ENCODE peak calls at places on chromosomes 4 and X, in ten cellular contexts. S is spleen; B is endothelial cell; Q is SW 1271; P is T-helper 17 cell; T is esophagus muscularis mucosa; N is EL; X is lung microvascular endothelial cell; I is fibroblast of mammary gland; E is stimulated activated CD8-positive, alpha-beta memory T cell treated with anti-CD3 and anti-CD28 coated beads, Interleukin-4, amount 100 ng/mL, for 4 hours. U is an unnamed sample.

GRCh38 chr4:67456577-67457196 is 88.6 kb downstream of the CENPC start:
- DNase-seq in B (no peak), S (no peak), Q (no peak), E (no peak), P (no peak), I (no peak), T (no peak), N (no peak), X (no peak), U (no peak)

GRCh38 chr4:101236097-101236496 is 111.2 kb downstream of the PPP3CA start:
- DNase-seq in N (no peak), Q (no peak), P (no peak), S (no peak), T (no peak), E (no peak), X (no peak), B (no peak), I (no peak), U (no peak)

GRCh38 chrX:121163443-121163842 is 116.0 kb downstream of the GLUD2 start:
- DNase-seq in S (no peak), E (no peak), I (no peak), B (no peak), X (no peak), N (no peak), P (no peak), Q (no peak), T (no peak), U (no peak)

GRCh38 chr4:37453004-37453360 is 208.4 kb downstream of the NWD2 start:
- DNase-seq in B (peak), X (peak), S (no peak), P (no peak), T (no peak), N (peak), Q (peak), I (peak), E (no peak), U (peak)

GRCh38 chrX:34521563-34521962 is 135.5 kb downstream of the TMEM47 start:
- DNase-seq in B (no peak), I (peak), Q (no peak), T (no peak), X (peak), E (no peak), P (no peak), N (peak), S (no peak), U (no peak)

GRCh38 chrX:44244008-44244407 is 99.5 kb downstream of the EFHC2 start:
- DNase-seq in S (no peak), B (no peak), Q (peak), T (no peak), X (peak), N (peak), P (no peak), I (peak), E (no peak), U (peak)

GRCh38 chr4:133152330-133152791 is 3.3 kb downstream of the PCDH10 start:
- DNase-seq in X (no peak), S (no peak), B (peak), I (no peak), P (no peak), E (no peak), N (peak), Q (no peak), T (no peak), U (peak)

GRCh38 chrX:135973025-135973547 is 702 bp downstream of the MMGT1 start:
- DNase-seq in B (no peak), E (no peak), P (no peak), N (peak), Q (peak), X (peak), I (peak), S (no peak), T (no peak), U (no peak)

GRCh38 chr4:15168759-15169158 is 166.5 kb downstream of the CPEB2 start:
- DNase-seq in I (no peak), P (no peak), B (no peak), X (no peak), T (no peak), Q (no peak), E (no peak), N (no peak), S (no peak), U (no peak)

GRCh38 chrX:71366674-71367256 is 608 bp downstream of the TAF1 start:
- DNase-seq in P (peak), E (no peak), I (no peak), B (peak), Q (peak), N (peak), X (peak), S (peak), T (no peak), U (no peak)

GRCh38 chrX:147912093-147912801 is 528 bp downstream of the FMR1 start:
- DNase-seq in E (no peak), T (no peak), Q (peak), N (peak), I (peak), B (peak), P (no peak), X (peak), S (peak), U (peak)

GRCh38 chr4:123444298-123444731 is 47.7 kb downstream of the SPRY1 start:
- DNase-seq in S (no peak), Q (no peak), N (peak), B (peak), E (peak), X (peak), I (peak), P (no peak), T (no peak), U (peak)

U was measured in astrocyte.